ENCODE peak calls at places on chromosomes 1 and 21, in five cellular contexts. E is PC-3, C is heart left ventricle, M is fibroblast of the aortic adventitia, G is dorsolateral prefrontal cortex. L is an unnamed sample.

GRCh38 chr1:8015036-8015808 is 10.9 kb downstream of the ERRFI1 start:
- DNase-seq in E (peak; percentile 91), C (no peak), M (peak; percentile 96), G (no peak), L (peak; percentile 85)

GRCh38 chr1:32791881-32792280 is 25.3 kb downstream of the YARS1 start:
- DNase-seq in E (peak; percentile 84), C (no peak), M (peak; percentile 70), G (no peak), L (no peak)

GRCh38 chr1:41728403-41729202 is 190.1 kb downstream of the HIVEP3 start:
- DNase-seq in E (no peak), C (no peak), M (no peak), G (no peak), L (no peak)

GRCh38 chr1:27686223-27686990 is 14.4 kb upstream of the IFI6 start:
- DNase-seq in E (no peak), C (no peak), M (no peak), G (no peak), L (no peak)

GRCh38 chr1:53068314-53069084 is 6.5 kb downstream of the PODN start:
- DNase-seq in E (no peak), C (no peak), M (no peak), G (peak; percentile 7), L (no peak)

GRCh38 chr1:48572632-48573258 is 100.7 kb upstream of the SPATA6 start:
- DNase-seq in E (peak; percentile 62), C (peak; percentile 35), M (peak; percentile 34), G (peak; percentile 61), L (peak; percentile 51)

GRCh38 chr1:64842244-64842643 is 97.4 kb downstream of the RAVER2 start:
- DNase-seq in E (no peak), C (no peak), M (no peak), G (no peak), L (no peak)

GRCh38 chr21:36541721-36542139 is 61.8 kb upstream of the CLDN14 start:
- DNase-seq in E (no peak), C (no peak), M (no peak), G (no peak), L (no peak)

GRCh38 chr1:108009603-108010195 is 44.7 kb upstream of the VAV3 start:
- DNase-seq in E (peak; percentile 80), C (no peak), M (peak; percentile 56), G (no peak), L (peak; percentile 55)

GRCh38 chr1:29123871-29124365 is at the start of gene TMEM200B:
- DNase-seq in E (no peak), C (no peak), M (no peak), G (no peak), L (peak; percentile 5)

GRCh38 chr1:235423214-235423652 is 56.0 kb downstream of the TBCE start:
- DNase-seq in E (no peak), C (no peak), M (no peak), G (no peak), L (no peak)

GRCh38 chr1:44636067-44636466 is 38.2 kb downstream of the TMEM53 start:
- DNase-seq in E (no peak), C (no peak), M (no peak), G (no peak), L (no peak)

GRCh38 chr1:198118136-198118535 is 38.7 kb upstream of the NEK7 start:
- DNase-seq in E (peak; percentile 6), C (peak; percentile 84), M (peak; percentile 100), G (no peak), L (peak; percentile 90)

GRCh38 chr1:112514901-112515300 is 6.1 kb downstream of the WNT2B start:
- DNase-seq in E (no peak), C (no peak), M (no peak), G (no peak), L (no peak)

GRCh38 chr21:35478096-35479080 is 429.3 kb upstream of the RUNX1 start:
- DNase-seq in E (no peak), C (no peak), M (peak; percentile 76), G (no peak), L (peak; percentile 33)

GRCh38 chr21:9767592-9768375 is 753.6 kb upstream of the TPTE start:
- DNase-seq in E (no peak), C (no peak), M (no peak), G (no peak), L (no peak)

GRCh38 chr1:174998569-174999215 is 1.1 kb upstream of the CACYBP start:
- DNase-seq in E (peak; percentile 50), C (no peak), M (peak; percentile 70), G (no peak), L (peak; percentile 63)

GRCh38 chr1:116738673-116739370 is 15.4 kb upstream of the CD2 start:
- DNase-seq in E (no peak), C (no peak), M (no peak), G (no peak), L (no peak)

GRCh38 chr21:37783016-37783415 is 133.2 kb downstream of the KCNJ6 start:
- DNase-seq in E (no peak), C (no peak), M (peak; percentile 16), G (no peak), L (peak; percentile 33)

GRCh38 chr1:159175571-159175970 is 4.2 kb downstream of the CADM3 start:
- DNase-seq in E (no peak), C (no peak), M (no peak), G (no peak), L (no peak)

GRCh38 chr1:31216016-31216415 is 23.7 kb downstream of the NKAIN1 start:
- DNase-seq in E (no peak), C (peak; percentile 87), M (peak; percentile 19), G (no peak), L (no peak)

GRCh38 chr21:46022551-46023107 is 41.1 kb downstream of the COL6A1 start:
- DNase-seq in E (no peak), C (peak; percentile 34), M (peak; percentile 44), G (no peak), L (no peak)

GRCh38 chr1:221392453-221392852 is 349.4 kb downstream of the DUSP10 start:
- DNase-seq in E (peak; percentile 85), C (no peak), M (peak; percentile 98), G (no peak), L (peak; percentile 78)

GRCh38 chr1:96524100-96524499 is 197.5 kb upstream of the PTBP2 start:
- DNase-seq in E (peak; percentile 3), C (no peak), M (no peak), G (no peak), L (no peak)
- TF ChIP-seq CTCF in E (no peak), C (no peak), M (no peak), G (no peak), L (peak; percentile 3)

GRCh38 chr1:104878203-104878911 is 1128.7 kb downstream of the AMY1C start:
- DNase-seq in E (no peak), C (no peak), M (no peak), G (no peak), L (no peak)
- TF ChIP-seq CTCF in E (no peak), C (no peak), M (no peak), G (no peak), L (no peak)

GRCh38 chr1:209554761-209555611 is 28.5 kb upstream of the CAMK1G start:
- DNase-seq in E (no peak), C (no peak), M (no peak), G (no peak), L (no peak)
- TF ChIP-seq CTCF in E (peak; percentile 56), C (no peak), M (no peak), G (no peak), L (no peak)

GRCh38 chr21:14773777-14774345 is 227.7 kb upstream of the SAMSN1 start:
- DNase-seq in E (peak; percentile 77), C (peak; percentile 32), M (peak; percentile 36), G (no peak), L (peak; percentile 19)
- TF ChIP-seq CTCF in E (peak; percentile 89), C (peak; percentile 35), M (peak; percentile 53), G (peak; percentile 15), L (peak; percentile 46)